ENCODE peak calls at places on chromosome 9, in four cellular contexts. Z, W, G and Y are unnamed samples.

GRCh38 chr9:133758228-133758627 is 20.1 kb upstream of the SARDH start:
- DNase-seq in Z (no peak), G (no peak), W (no peak), Y (no peak)

GRCh38 chr9:96383165-96383939 is at the start of gene SLC35D2:
- DNase-seq in Z (peak; percentile 47), W (peak; percentile 76), G (no peak), Y (peak; percentile 21)

GRCh38 chr9:91178281-91179236 is 183.2 kb downstream of the AUH start:
- DNase-seq in W (no peak), G (no peak), Z (no peak), Y (no peak)

GRCh38 chr9:135098400-135099105 is 11.1 kb downstream of the OLFM1 start:
- DNase-seq in G (no peak), Z (no peak), W (peak; percentile 75), Y (no peak)

GRCh38 chr9:16092627-16093091 is 539.8 kb downstream of the CCDC171 start:
- DNase-seq in Z (peak; percentile 58), W (no peak), G (no peak), Y (no peak)

GRCh38 chr9:114723926-114724325 is 41.9 kb upstream of the TEX48 start:
- DNase-seq in G (no peak), Z (no peak), W (no peak), Y (no peak)

GRCh38 chr9:6433405-6433804 is 20.4 kb downstream of the UHRF2 start:
- DNase-seq in G (no peak), Z (no peak), W (no peak), Y (no peak)

GRCh38 chr9:34577635-34578240 is 11.8 kb downstream of the CNTFR start:
- DNase-seq in W (no peak), G (no peak), Z (no peak), Y (no peak)

GRCh38 chr9:86275962-86276361 is 6.4 kb downstream of the ISCA1 start:
- DNase-seq in Z (no peak), G (no peak), W (no peak), Y (no peak)

GRCh38 chr9:21994526-21994995 is at the start of gene CDKN2B-AS1:
- DNase-seq in G (no peak), W (peak; percentile 74), Z (no peak), Y (peak; percentile 61)

GRCh38 chr9:69905291-69905690 is 84.7 kb downstream of the CFAP95 start:
- DNase-seq in Z (no peak), G (no peak), W (no peak), Y (no peak)